ENCODE peak calls at places on chromosomes 2 and 18, in eight cellular contexts. One of them, this sample, is unnamed.

GRCh38 chr2:12769492-12770105 is 52.9 kb downstream of the TRIB2 start:
- DNase-seq in SK-N-SH: no peak
- DNase-seq in suprapubic skin: no peak
- DNase-seq in H1: peak; percentile 46
- DNase-seq in ovary: no peak
- DNase-seq in transverse colon: no peak
- DNase-seq in GM12878: no peak
- DNase-seq in stomach: no peak
- DNase-seq in this sample: no peak

GRCh38 chr2:75200140-75200985 is 1.0 kb upstream of the TACR1 start:
- DNase-seq in SK-N-SH: peak; percentile 74
- DNase-seq in suprapubic skin: no peak
- DNase-seq in H1: peak; percentile 72
- DNase-seq in ovary: no peak
- DNase-seq in transverse colon: peak; percentile 21
- DNase-seq in GM12878: no peak
- DNase-seq in stomach: peak; percentile 79
- DNase-seq in this sample: peak; percentile 91

GRCh38 chr2:121476714-121477113 is 54.0 kb upstream of the RNU4ATAC start:
- DNase-seq in SK-N-SH: no peak
- DNase-seq in suprapubic skin: no peak
- DNase-seq in H1: no peak
- DNase-seq in ovary: no peak
- DNase-seq in transverse colon: no peak
- DNase-seq in GM12878: no peak
- DNase-seq in stomach: no peak
- DNase-seq in this sample: no peak

GRCh38 chr2:216516730-216517350 is 18.2 kb downstream of the RPL37A start:
- DNase-seq in SK-N-SH: peak; percentile 63
- DNase-seq in suprapubic skin: no peak
- DNase-seq in H1: no peak
- DNase-seq in ovary: no peak
- DNase-seq in transverse colon: no peak
- DNase-seq in GM12878: no peak
- DNase-seq in stomach: no peak
- DNase-seq in this sample: no peak

GRCh38 chr18:3625717-3626091 is 175.7 kb downstream of the TGIF1 start:
- DNase-seq in SK-N-SH: no peak
- DNase-seq in suprapubic skin: no peak
- DNase-seq in H1: no peak
- DNase-seq in ovary: no peak
- DNase-seq in transverse colon: no peak
- DNase-seq in GM12878: no peak
- DNase-seq in stomach: no peak
- DNase-seq in this sample: no peak

GRCh38 chr2:177229448-177230242 is 17.1 kb downstream of the HNRNPA3 start:
- DNase-seq in SK-N-SH: no peak
- DNase-seq in suprapubic skin: no peak
- DNase-seq in H1: no peak
- DNase-seq in ovary: no peak
- DNase-seq in transverse colon: no peak
- DNase-seq in GM12878: no peak
- DNase-seq in stomach: no peak
- DNase-seq in this sample: no peak

GRCh38 chr2:240461471-240462072 is 26.1 kb downstream of the GPC1 start:
- DNase-seq in SK-N-SH: no peak
- DNase-seq in suprapubic skin: peak; percentile 60
- DNase-seq in H1: no peak
- DNase-seq in ovary: peak; percentile 8
- DNase-seq in transverse colon: no peak
- DNase-seq in GM12878: no peak
- DNase-seq in stomach: no peak
- DNase-seq in this sample: no peak

GRCh38 chr2:53509827-53510785 is 257.5 kb upstream of the CHAC2 start:
- DNase-seq in SK-N-SH: no peak
- DNase-seq in suprapubic skin: no peak
- DNase-seq in H1: no peak
- DNase-seq in ovary: no peak
- DNase-seq in transverse colon: no peak
- DNase-seq in GM12878: no peak
- DNase-seq in stomach: no peak
- DNase-seq in this sample: no peak

GRCh38 chr2:179837408-179837807 is 24.0 kb downstream of the ZNF385B start:
- DNase-seq in SK-N-SH: no peak
- DNase-seq in suprapubic skin: no peak
- DNase-seq in H1: no peak
- DNase-seq in ovary: no peak
- DNase-seq in transverse colon: no peak
- DNase-seq in GM12878: no peak
- DNase-seq in stomach: no peak
- DNase-seq in this sample: no peak

GRCh38 chr2:217943379-217944321 is 59.1 kb downstream of the TNS1 start:
- DNase-seq in SK-N-SH: peak; percentile 96
- DNase-seq in suprapubic skin: peak; percentile 84
- DNase-seq in H1: peak; percentile 83
- DNase-seq in ovary: peak; percentile 76
- DNase-seq in transverse colon: peak; percentile 75
- DNase-seq in GM12878: no peak
- DNase-seq in stomach: peak; percentile 81
- DNase-seq in this sample: peak; percentile 94

GRCh38 chr2:168758970-168759820 is 43.2 kb upstream of the NOSTRIN start:
- DNase-seq in SK-N-SH: peak; percentile 66
- DNase-seq in suprapubic skin: no peak
- DNase-seq in H1: no peak
- DNase-seq in ovary: peak; percentile 20
- DNase-seq in transverse colon: no peak
- DNase-seq in GM12878: peak; percentile 16
- DNase-seq in stomach: no peak
- DNase-seq in this sample: no peak

GRCh38 chr2:129763190-129763846 is 216.1 kb upstream of the RAB6C start:
- DNase-seq in SK-N-SH: no peak
- DNase-seq in suprapubic skin: no peak
- DNase-seq in H1: no peak
- DNase-seq in ovary: no peak
- DNase-seq in transverse colon: no peak
- DNase-seq in GM12878: no peak
- DNase-seq in stomach: no peak
- DNase-seq in this sample: no peak

GRCh38 chr2:73859721-73860586 is 31.2 kb downstream of the STAMBP start:
- DNase-seq in SK-N-SH: no peak
- DNase-seq in suprapubic skin: no peak
- DNase-seq in H1: no peak
- DNase-seq in ovary: no peak
- DNase-seq in transverse colon: no peak
- DNase-seq in GM12878: no peak
- DNase-seq in stomach: no peak
- DNase-seq in this sample: no peak

GRCh38 chr18:57730146-57730545 is 73.0 kb downstream of the ATP8B1 start:
- DNase-seq in SK-N-SH: no peak
- DNase-seq in suprapubic skin: no peak
- DNase-seq in H1: no peak
- DNase-seq in ovary: no peak
- DNase-seq in transverse colon: no peak
- DNase-seq in GM12878: no peak
- DNase-seq in stomach: no peak
- DNase-seq in this sample: no peak

GRCh38 chr18:8029061-8029460 is 461.9 kb downstream of the PTPRM start:
- DNase-seq in SK-N-SH: no peak
- DNase-seq in suprapubic skin: no peak
- DNase-seq in H1: peak; percentile 49
- DNase-seq in ovary: no peak
- DNase-seq in transverse colon: no peak
- DNase-seq in GM12878: no peak
- DNase-seq in stomach: no peak
- DNase-seq in this sample: no peak

GRCh38 chr2:6233932-6234331 is 541.7 kb downstream of the SOX11 start:
- DNase-seq in SK-N-SH: no peak
- DNase-seq in suprapubic skin: no peak
- DNase-seq in H1: no peak
- DNase-seq in ovary: no peak
- DNase-seq in transverse colon: no peak
- DNase-seq in GM12878: no peak
- DNase-seq in stomach: no peak
- DNase-seq in this sample: no peak

GRCh38 chr18:6017160-6017559 is 121.8 kb upstream of the TMEM200C start:
- DNase-seq in SK-N-SH: no peak
- DNase-seq in suprapubic skin: no peak
- DNase-seq in H1: no peak
- DNase-seq in ovary: no peak
- DNase-seq in transverse colon: no peak
- DNase-seq in GM12878: no peak
- DNase-seq in stomach: no peak
- DNase-seq in this sample: no peak

GRCh38 chr2:235005603-235006259 is 53.9 kb downstream of the SH3BP4 start:
- DNase-seq in SK-N-SH: peak; percentile 70
- DNase-seq in suprapubic skin: no peak
- DNase-seq in H1: peak; percentile 77
- DNase-seq in ovary: peak; percentile 44
- DNase-seq in transverse colon: peak; percentile 66
- DNase-seq in GM12878: no peak
- DNase-seq in stomach: peak; percentile 88
- DNase-seq in this sample: no peak

GRCh38 chr18:68865503-68865902 is 67.6 kb downstream of the CCDC102B start:
- DNase-seq in SK-N-SH: no peak
- DNase-seq in suprapubic skin: no peak
- DNase-seq in H1: no peak
- DNase-seq in ovary: no peak
- DNase-seq in transverse colon: no peak
- DNase-seq in GM12878: no peak
- DNase-seq in stomach: no peak
- DNase-seq in this sample: no peak

GRCh38 chr2:108607706-108608301 is 73.5 kb downstream of the LIMS1 start:
- DNase-seq in SK-N-SH: peak; percentile 33
- DNase-seq in suprapubic skin: no peak
- DNase-seq in H1: no peak
- DNase-seq in ovary: no peak
- DNase-seq in transverse colon: no peak
- DNase-seq in GM12878: no peak
- DNase-seq in stomach: peak; percentile 65
- DNase-seq in this sample: peak; percentile 58

DNA sequence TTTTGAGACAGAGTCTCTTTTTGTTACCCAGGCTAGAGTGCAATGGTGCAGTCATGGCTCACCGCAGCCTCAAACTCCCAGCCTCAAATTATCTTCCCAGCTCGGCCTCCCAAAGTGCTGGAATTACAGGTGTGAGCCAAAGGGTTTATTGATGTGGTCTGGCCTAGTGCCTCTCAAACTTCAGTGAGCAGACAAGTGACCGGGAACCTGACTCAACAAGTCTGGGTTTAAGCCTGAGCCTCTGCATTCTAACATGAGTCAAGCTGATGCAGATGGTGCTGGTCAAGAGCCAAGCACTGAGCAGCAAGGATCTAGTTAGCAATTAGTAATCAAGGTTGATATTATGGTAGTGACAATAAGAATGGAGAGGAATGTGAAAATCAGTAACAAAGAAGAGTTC is 21.3 kb downstream of the CDK15 start:
- DNase-seq in SK-N-SH: no peak
- DNase-seq in suprapubic skin: no peak
- DNase-seq in H1: no peak
- DNase-seq in ovary: no peak
- DNase-seq in transverse colon: no peak
- DNase-seq in GM12878: no peak
- DNase-seq in stomach: no peak
- DNase-seq in this sample: no peak
- H3K4me3 ChIP-seq in SK-N-SH: no peak overlapping the region
- H3K4me3 ChIP-seq in suprapubic skin: no peak overlapping the region
- H3K4me3 ChIP-seq in H1: no peak overlapping the region
- H3K4me3 ChIP-seq in ovary: no peak overlapping the region
- H3K4me3 ChIP-seq in transverse colon: no peak overlapping the region
- H3K4me3 ChIP-seq in GM12878: no peak overlapping the region
- H3K4me3 ChIP-seq in stomach: no peak overlapping the region
- H3K4me3 ChIP-seq in this sample: no peak overlapping the region

DNA sequence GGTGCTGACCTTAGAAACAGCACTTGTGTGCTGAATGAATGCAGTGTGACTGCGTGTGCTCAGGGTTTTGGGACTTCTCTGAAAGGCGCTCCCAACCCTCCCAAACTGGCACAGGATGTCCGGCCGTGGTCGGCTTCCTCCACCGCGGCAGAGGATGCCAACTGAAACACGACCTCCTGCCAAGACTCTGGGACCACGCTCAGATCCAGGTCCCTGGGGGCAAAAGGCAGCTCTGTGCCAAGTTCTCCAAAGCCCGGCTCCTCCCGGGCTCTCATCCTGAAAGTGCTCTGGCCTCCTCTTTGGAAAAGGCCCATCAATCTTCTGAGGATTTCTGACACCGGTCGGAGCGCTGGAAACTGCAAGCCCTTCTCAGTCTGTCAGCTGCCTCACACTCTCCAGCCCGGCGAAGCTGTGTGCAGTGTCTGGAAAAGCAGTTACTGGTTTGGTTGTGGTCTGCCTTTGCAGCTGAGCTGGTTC is 32.3 kb upstream of the ZBTB7C start:
- DNase-seq in SK-N-SH: peak; percentile 48
- DNase-seq in suprapubic skin: no peak
- DNase-seq in H1: no peak
- DNase-seq in ovary: no peak
- DNase-seq in transverse colon: no peak
- DNase-seq in GM12878: no peak
- DNase-seq in stomach: no peak
- DNase-seq in this sample: no peak
- H3K27me3 ChIP-seq in SK-N-SH: peaks cover 68% of the 10 kb centered on the region
- H3K27me3 ChIP-seq in suprapubic skin: peaks cover 2% of the 10 kb centered on the region
- H3K27me3 ChIP-seq in H1: no peaks in the 10 kb centered on the region
- H3K27me3 ChIP-seq in ovary: no peaks in the 10 kb centered on the region
- H3K27me3 ChIP-seq in transverse colon: peaks cover 47% of the 10 kb centered on the region
- H3K27me3 ChIP-seq in GM12878: peaks cover 4% of the 10 kb centered on the region
- H3K27me3 ChIP-seq in stomach: peaks cover 5% of the 10 kb centered on the region
- H3K27me3 ChIP-seq in this sample: no peaks in the 10 kb centered on the region

GRCh38 chr2:62014102-62014501 is 108.6 kb downstream of the COMMD1 start:
- DNase-seq in SK-N-SH: peak; percentile 34
- DNase-seq in suprapubic skin: no peak
- DNase-seq in H1: no peak
- DNase-seq in ovary: peak; percentile 57
- DNase-seq in transverse colon: peak; percentile 48
- DNase-seq in GM12878: no peak
- DNase-seq in stomach: peak; percentile 78
- DNase-seq in this sample: no peak
- TF ChIP-seq EP300 in SK-N-SH: no peak
- TF ChIP-seq EP300 in suprapubic skin: no peak
- TF ChIP-seq EP300 in H1: no peak
- TF ChIP-seq EP300 in ovary: no peak
- TF ChIP-seq EP300 in transverse colon: no peak
- TF ChIP-seq EP300 in GM12878: no peak
- TF ChIP-seq EP300 in stomach: no peak
- TF ChIP-seq EP300 in this sample: no peak

DNA sequence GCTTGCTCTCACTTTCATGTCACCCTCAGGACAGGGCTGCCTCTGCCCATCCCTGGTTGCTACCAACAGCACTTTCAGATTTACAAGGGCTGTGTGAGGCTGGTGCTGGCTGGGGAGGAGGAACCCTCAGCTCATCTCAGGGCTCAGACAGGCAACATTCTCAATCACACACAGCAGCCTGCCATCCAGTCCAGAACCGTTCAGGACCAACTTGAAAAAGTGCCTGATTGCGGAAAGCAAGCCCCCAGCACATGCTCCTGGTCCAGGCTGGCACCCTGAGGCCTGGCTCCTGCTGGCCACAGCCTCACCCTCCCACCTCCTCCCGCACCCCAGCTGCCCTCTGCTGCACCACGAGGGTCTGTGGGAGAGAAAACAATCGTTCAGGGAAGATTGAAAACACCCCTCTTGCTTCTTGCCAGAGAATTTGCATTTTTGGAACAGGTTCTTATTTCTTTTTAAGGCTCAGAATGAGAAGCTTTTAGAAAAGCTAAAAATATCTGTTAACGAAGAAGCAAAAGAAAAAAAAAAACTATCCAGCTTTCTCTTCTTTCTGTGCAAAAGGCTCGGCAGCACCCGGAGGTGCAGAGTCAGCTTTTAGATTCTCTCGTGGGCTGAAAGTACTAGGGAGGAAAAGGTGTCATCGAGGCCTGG is 403.8 kb upstream of the ID2 start:
- DNase-seq in SK-N-SH: peak; percentile 34
- DNase-seq in suprapubic skin: no peak
- DNase-seq in H1: no peak
- DNase-seq in ovary: peak; percentile 18
- DNase-seq in transverse colon: no peak
- DNase-seq in GM12878: peak; percentile 56
- DNase-seq in stomach: no peak
- DNase-seq in this sample: no peak
- H3K4me3 ChIP-seq in SK-N-SH: no peak overlapping the region
- H3K4me3 ChIP-seq in suprapubic skin: no peak overlapping the region
- H3K4me3 ChIP-seq in H1: no peak overlapping the region
- H3K4me3 ChIP-seq in ovary: no peak overlapping the region
- H3K4me3 ChIP-seq in transverse colon: no peak overlapping the region
- H3K4me3 ChIP-seq in GM12878: peak overlapping the region; percentile 40
- H3K4me3 ChIP-seq in stomach: no peak overlapping the region
- H3K4me3 ChIP-seq in this sample: no peak overlapping the region

This sample was measured in upper lobe of left lung.